ENCODE peak calls at places on chromosomes 2 and 18, in ten cellular contexts. One of them, this sample, is unnamed.

GRCh38 chr2:42906557-42907380 is 114.4 kb upstream of the HAAO start:
- DNase-seq in stimulated activated CD8-positive, alpha-beta memory T cell treated with anti-CD3 and anti-CD28 coated beads, Interleukin-15, amount 100 ng/mL, for 24 hours: no peak
- DNase-seq in cardiac fibroblast: no peak
- DNase-seq in GM12891: no peak
- DNase-seq in neural crest cell: no peak
- DNase-seq in NCI-H1417: peak
- DNase-seq in fibroblast of lung: peak
- DNase-seq in HEK293T: peak
- DNase-seq in AG20443: peak
- DNase-seq in RWPE2: no peak
- DNase-seq in this sample: no peak

GRCh38 chr2:131567891-131568290 is 40.2 kb downstream of the CCDC74A start:
- DNase-seq in NCI-H1417: no peak
- DNase-seq in HEK293T: no peak
- DNase-seq in fibroblast of lung: no peak
- DNase-seq in stimulated activated CD8-positive, alpha-beta memory T cell treated with anti-CD3 and anti-CD28 coated beads, Interleukin-15, amount 100 ng/mL, for 24 hours: no peak
- DNase-seq in cardiac fibroblast: peak
- DNase-seq in AG20443: no peak
- DNase-seq in GM12891: no peak
- DNase-seq in RWPE2: no peak
- DNase-seq in neural crest cell: no peak
- DNase-seq in this sample: no peak

GRCh38 chr18:627211-627610 is 30.2 kb upstream of the TYMS start:
- DNase-seq in RWPE2: no peak
- DNase-seq in NCI-H1417: no peak
- DNase-seq in fibroblast of lung: peak
- DNase-seq in neural crest cell: no peak
- DNase-seq in AG20443: peak
- DNase-seq in HEK293T: no peak
- DNase-seq in GM12891: no peak
- DNase-seq in cardiac fibroblast: peak
- DNase-seq in stimulated activated CD8-positive, alpha-beta memory T cell treated with anti-CD3 and anti-CD28 coated beads, Interleukin-15, amount 100 ng/mL, for 24 hours: no peak
- DNase-seq in this sample: peak

GRCh38 chr2:62465741-62466500 is 40.1 kb downstream of the TMEM17 start:
- DNase-seq in HEK293T: no peak
- DNase-seq in AG20443: no peak
- DNase-seq in stimulated activated CD8-positive, alpha-beta memory T cell treated with anti-CD3 and anti-CD28 coated beads, Interleukin-15, amount 100 ng/mL, for 24 hours: no peak
- DNase-seq in NCI-H1417: no peak
- DNase-seq in neural crest cell: no peak
- DNase-seq in RWPE2: no peak
- DNase-seq in fibroblast of lung: peak
- DNase-seq in cardiac fibroblast: no peak
- DNase-seq in GM12891: no peak
- DNase-seq in this sample: peak

GRCh38 chr18:31664101-31664500 is 20.3 kb downstream of the B4GALT6 start:
- DNase-seq in AG20443: no peak
- DNase-seq in neural crest cell: no peak
- DNase-seq in GM12891: no peak
- DNase-seq in fibroblast of lung: no peak
- DNase-seq in RWPE2: no peak
- DNase-seq in cardiac fibroblast: no peak
- DNase-seq in NCI-H1417: no peak
- DNase-seq in stimulated activated CD8-positive, alpha-beta memory T cell treated with anti-CD3 and anti-CD28 coated beads, Interleukin-15, amount 100 ng/mL, for 24 hours: no peak
- DNase-seq in HEK293T: no peak
- DNase-seq in this sample: no peak

GRCh38 chr2:144508162-144508765 is 11.7 kb downstream of the ZEB2 start:
- DNase-seq in GM12891: no peak
- DNase-seq in RWPE2: no peak
- DNase-seq in HEK293T: no peak
- DNase-seq in stimulated activated CD8-positive, alpha-beta memory T cell treated with anti-CD3 and anti-CD28 coated beads, Interleukin-15, amount 100 ng/mL, for 24 hours: no peak
- DNase-seq in AG20443: no peak
- DNase-seq in cardiac fibroblast: peak
- DNase-seq in fibroblast of lung: peak
- DNase-seq in neural crest cell: no peak
- DNase-seq in NCI-H1417: no peak
- DNase-seq in this sample: no peak

GRCh38 chr18:6751207-6751606 is 21.7 kb downstream of the ARHGAP28 start:
- DNase-seq in GM12891: no peak
- DNase-seq in NCI-H1417: no peak
- DNase-seq in fibroblast of lung: no peak
- DNase-seq in RWPE2: no peak
- DNase-seq in AG20443: no peak
- DNase-seq in neural crest cell: no peak
- DNase-seq in HEK293T: no peak
- DNase-seq in stimulated activated CD8-positive, alpha-beta memory T cell treated with anti-CD3 and anti-CD28 coated beads, Interleukin-15, amount 100 ng/mL, for 24 hours: no peak
- DNase-seq in cardiac fibroblast: no peak
- DNase-seq in this sample: no peak

GRCh38 chr2:23685201-23685600 is 241.7 kb downstream of the ATAD2B start:
- DNase-seq in HEK293T: no peak
- DNase-seq in stimulated activated CD8-positive, alpha-beta memory T cell treated with anti-CD3 and anti-CD28 coated beads, Interleukin-15, amount 100 ng/mL, for 24 hours: no peak
- DNase-seq in NCI-H1417: no peak
- DNase-seq in GM12891: no peak
- DNase-seq in RWPE2: no peak
- DNase-seq in cardiac fibroblast: no peak
- DNase-seq in AG20443: no peak
- DNase-seq in neural crest cell: no peak
- DNase-seq in fibroblast of lung: no peak
- DNase-seq in this sample: no peak